ENCODE peak calls at places on chromosomes 1 and 21, in five cellular contexts. One of them, this sample, is unnamed.

GRCh38 chr21:46559291-46559983 is 45.4 kb downstream of the S100B start:
- DNase-seq in SHP77: no peak
- DNase-seq in iris pigment epithelial cell: no peak
- DNase-seq in WERI-Rb-1: no peak
- DNase-seq in bronchial epithelial cell: no peak
- DNase-seq in this sample: peak

GRCh38 chr21:44941567-44941966 is 1.7 kb downstream of the SLX9 start:
- DNase-seq in SHP77: no peak
- DNase-seq in iris pigment epithelial cell: no peak
- DNase-seq in WERI-Rb-1: no peak
- DNase-seq in bronchial epithelial cell: no peak
- DNase-seq in this sample: no peak

GRCh38 chr1:60598055-60598910 is 484.1 kb upstream of the NFIA start:
- DNase-seq in SHP77: no peak
- DNase-seq in iris pigment epithelial cell: no peak
- DNase-seq in WERI-Rb-1: no peak
- DNase-seq in bronchial epithelial cell: no peak
- DNase-seq in this sample: no peak

GRCh38 chr1:205374205-205375078 is 17.7 kb upstream of the KLHDC8A start:
- DNase-seq in SHP77: no peak
- DNase-seq in iris pigment epithelial cell: peak
- DNase-seq in WERI-Rb-1: peak
- DNase-seq in bronchial epithelial cell: peak
- DNase-seq in this sample: no peak

GRCh38 chr21:28387220-28387619 is 605.5 kb downstream of the LTN1 start:
- DNase-seq in SHP77: no peak
- DNase-seq in iris pigment epithelial cell: no peak
- DNase-seq in WERI-Rb-1: no peak
- DNase-seq in bronchial epithelial cell: no peak
- DNase-seq in this sample: no peak

GRCh38 chr1:38667626-38668025 is 191.9 kb downstream of the RRAGC start:
- DNase-seq in SHP77: no peak
- DNase-seq in iris pigment epithelial cell: no peak
- DNase-seq in WERI-Rb-1: no peak
- DNase-seq in bronchial epithelial cell: no peak
- DNase-seq in this sample: peak

GRCh38 chr1:4225091-4225490 is 325.0 kb upstream of the C1orf174 start:
- DNase-seq in SHP77: peak
- DNase-seq in iris pigment epithelial cell: no peak
- DNase-seq in WERI-Rb-1: no peak
- DNase-seq in bronchial epithelial cell: no peak
- DNase-seq in this sample: no peak

GRCh38 chr1:158644479-158644878 is 39.4 kb downstream of the OR10Z1 start:
- DNase-seq in SHP77: no peak
- DNase-seq in iris pigment epithelial cell: no peak
- DNase-seq in WERI-Rb-1: no peak
- DNase-seq in bronchial epithelial cell: no peak
- DNase-seq in this sample: no peak

GRCh38 chr1:156478250-156478627 is 22.3 kb downstream of the MEF2D start:
- DNase-seq in SHP77: no peak
- DNase-seq in iris pigment epithelial cell: no peak
- DNase-seq in WERI-Rb-1: no peak
- DNase-seq in bronchial epithelial cell: no peak
- DNase-seq in this sample: no peak

GRCh38 chr1:210477328-210477924 is 148.7 kb downstream of the HHAT start:
- DNase-seq in SHP77: peak
- DNase-seq in iris pigment epithelial cell: no peak
- DNase-seq in WERI-Rb-1: peak
- DNase-seq in bronchial epithelial cell: no peak
- DNase-seq in this sample: no peak

GRCh38 chr1:232512712-232513111 is 117.2 kb downstream of the SIPA1L2 start:
- DNase-seq in SHP77: no peak
- DNase-seq in iris pigment epithelial cell: no peak
- DNase-seq in WERI-Rb-1: no peak
- DNase-seq in bronchial epithelial cell: no peak
- DNase-seq in this sample: no peak

GRCh38 chr1:154353460-154353904 is 28.2 kb downstream of the ATP8B2 start:
- DNase-seq in SHP77: no peak
- DNase-seq in iris pigment epithelial cell: peak
- DNase-seq in WERI-Rb-1: no peak
- DNase-seq in bronchial epithelial cell: peak
- DNase-seq in this sample: peak

GRCh38 chr1:214452152-214452806 is 99.1 kb downstream of the PTPN14 start:
- DNase-seq in SHP77: no peak
- DNase-seq in iris pigment epithelial cell: no peak
- DNase-seq in WERI-Rb-1: peak
- DNase-seq in bronchial epithelial cell: no peak
- DNase-seq in this sample: no peak

GRCh38 chr1:153560241-153560640 is 5.4 kb downstream of the S100A2 start:
- DNase-seq in SHP77: no peak
- DNase-seq in iris pigment epithelial cell: no peak
- DNase-seq in WERI-Rb-1: no peak
- DNase-seq in bronchial epithelial cell: peak
- DNase-seq in this sample: no peak

GRCh38 chr1:151994956-151995355 is 1.3 kb upstream of the S100A10 start:
- DNase-seq in SHP77: no peak
- DNase-seq in iris pigment epithelial cell: peak
- DNase-seq in WERI-Rb-1: no peak
- DNase-seq in bronchial epithelial cell: peak
- DNase-seq in this sample: peak

GRCh38 chr1:53918343-53918742 is 24.4 kb downstream of the DIO1 start:
- DNase-seq in SHP77: no peak
- DNase-seq in iris pigment epithelial cell: peak
- DNase-seq in WERI-Rb-1: no peak
- DNase-seq in bronchial epithelial cell: no peak
- DNase-seq in this sample: no peak

GRCh38 chr1:178682886-178683285 is 42.2 kb upstream of the RALGPS2 start:
- DNase-seq in SHP77: no peak
- DNase-seq in iris pigment epithelial cell: peak
- DNase-seq in WERI-Rb-1: no peak
- DNase-seq in bronchial epithelial cell: no peak
- DNase-seq in this sample: no peak

GRCh38 chr21:38810034-38810825 is 4.5 kb downstream of the ETS2 start:
- DNase-seq in SHP77: no peak
- DNase-seq in iris pigment epithelial cell: no peak
- DNase-seq in WERI-Rb-1: no peak
- DNase-seq in bronchial epithelial cell: no peak
- DNase-seq in this sample: no peak

GRCh38 chr1:67342002-67342890 is 34.6 kb downstream of the IL12RB2 start:
- DNase-seq in SHP77: no peak
- DNase-seq in iris pigment epithelial cell: no peak
- DNase-seq in WERI-Rb-1: no peak
- DNase-seq in bronchial epithelial cell: no peak
- DNase-seq in this sample: no peak

GRCh38 chr21:32726742-32727477 is 903 bp downstream of the SYNJ1 start:
- DNase-seq in SHP77: no peak
- DNase-seq in iris pigment epithelial cell: peak
- DNase-seq in WERI-Rb-1: peak
- DNase-seq in bronchial epithelial cell: peak
- DNase-seq in this sample: no peak

GRCh38 chr1:153548722-153549695 is at the start of gene S100A3:
- DNase-seq in SHP77: no peak
- DNase-seq in iris pigment epithelial cell: peak
- DNase-seq in WERI-Rb-1: no peak
- DNase-seq in bronchial epithelial cell: peak
- DNase-seq in this sample: peak

GRCh38 chr1:93585059-93585966 is 96.3 kb downstream of the BCAR3 start:
- DNase-seq in SHP77: peak
- DNase-seq in iris pigment epithelial cell: no peak
- DNase-seq in WERI-Rb-1: no peak
- DNase-seq in bronchial epithelial cell: peak
- DNase-seq in this sample: peak

GRCh38 chr1:3717715-3718601 is 34.3 kb upstream of the CCDC27 start:
- DNase-seq in SHP77: no peak
- DNase-seq in iris pigment epithelial cell: no peak
- DNase-seq in WERI-Rb-1: no peak
- DNase-seq in bronchial epithelial cell: no peak
- DNase-seq in this sample: no peak

GRCh38 chr21:42209801-42210479 is 9.0 kb upstream of the ABCG1 start:
- DNase-seq in SHP77: no peak
- DNase-seq in iris pigment epithelial cell: no peak
- DNase-seq in WERI-Rb-1: no peak
- DNase-seq in bronchial epithelial cell: peak
- DNase-seq in this sample: no peak

GRCh38 chr21:16070207-16070651 is 340.4 kb downstream of the USP25 start:
- DNase-seq in SHP77: no peak
- DNase-seq in iris pigment epithelial cell: peak
- DNase-seq in WERI-Rb-1: no peak
- DNase-seq in bronchial epithelial cell: no peak
- DNase-seq in this sample: no peak

GRCh38 chr1:5895446-5896406 is 96.5 kb downstream of the NPHP4 start:
- DNase-seq in SHP77: no peak
- DNase-seq in iris pigment epithelial cell: no peak
- DNase-seq in WERI-Rb-1: no peak
- DNase-seq in bronchial epithelial cell: no peak
- DNase-seq in this sample: no peak

GRCh38 chr1:47772960-47773682 is 224.1 kb downstream of the TRABD2B start:
- DNase-seq in SHP77: no peak
- DNase-seq in iris pigment epithelial cell: no peak
- DNase-seq in WERI-Rb-1: no peak
- DNase-seq in bronchial epithelial cell: no peak
- DNase-seq in this sample: no peak

GRCh38 chr1:65471901-65472332 is 51.4 kb downstream of the LEPR start:
- DNase-seq in SHP77: no peak
- DNase-seq in iris pigment epithelial cell: no peak
- DNase-seq in WERI-Rb-1: no peak
- DNase-seq in bronchial epithelial cell: no peak
- DNase-seq in this sample: no peak

This sample was measured in right atrium auricular region.